ENCODE peak calls at places on chromosomes 4 and X, in four cellular contexts. One of them, this sample, is unnamed.

GRCh38 chr4:99634742-99635360 is 22.8 kb downstream of the C4orf54 start:
- DNase-seq in cardiac fibroblast: no peak
- DNase-seq in CD4-positive, alpha-beta memory T cell: no peak
- DNase-seq in Ammon's horn: no peak
- DNase-seq in this sample: no peak

GRCh38 chrX:43605351-43605750 is 50.7 kb upstream of the MAOA start:
- DNase-seq in cardiac fibroblast: no peak
- DNase-seq in CD4-positive, alpha-beta memory T cell: no peak
- DNase-seq in Ammon's horn: no peak
- DNase-seq in this sample: no peak

GRCh38 chr4:166284221-166284620 is 411.2 kb downstream of the TLL1 start:
- DNase-seq in cardiac fibroblast: no peak
- DNase-seq in CD4-positive, alpha-beta memory T cell: no peak
- DNase-seq in Ammon's horn: no peak
- DNase-seq in this sample: no peak

GRCh38 chr4:26319467-26320158 is 1.2 kb upstream of the RBPJ start:
- DNase-seq in cardiac fibroblast: peak; percentile 100
- DNase-seq in CD4-positive, alpha-beta memory T cell: peak; percentile 98
- DNase-seq in Ammon's horn: peak; percentile 98
- DNase-seq in this sample: peak; percentile 90

GRCh38 chr4:176270669-176271068 is 1.6 kb upstream of the ASB5 start:
- DNase-seq in cardiac fibroblast: peak; percentile 99
- DNase-seq in CD4-positive, alpha-beta memory T cell: no peak
- DNase-seq in Ammon's horn: no peak
- DNase-seq in this sample: no peak

GRCh38 chrX:149683966-149684730 is 27.7 kb upstream of the MAGEA11 start:
- DNase-seq in cardiac fibroblast: no peak
- DNase-seq in CD4-positive, alpha-beta memory T cell: no peak
- DNase-seq in Ammon's horn: no peak
- DNase-seq in this sample: no peak

GRCh38 chr4:3873446-3874415 is 107.5 kb downstream of the ADRA2C start:
- DNase-seq in cardiac fibroblast: no peak
- DNase-seq in CD4-positive, alpha-beta memory T cell: no peak
- DNase-seq in Ammon's horn: no peak
- DNase-seq in this sample: no peak

GRCh38 chrX:10506781-10507180 is 113.6 kb downstream of the MID1 start:
- DNase-seq in cardiac fibroblast: peak; percentile 52
- DNase-seq in CD4-positive, alpha-beta memory T cell: no peak
- DNase-seq in Ammon's horn: no peak
- DNase-seq in this sample: no peak

GRCh38 chrX:21655901-21656586 is 2.1 kb downstream of the KLHL34 start:
- DNase-seq in cardiac fibroblast: no peak
- DNase-seq in CD4-positive, alpha-beta memory T cell: no peak
- DNase-seq in Ammon's horn: no peak
- DNase-seq in this sample: no peak

GRCh38 chr4:4334798-4335520 is 44.9 kb downstream of the ZBTB49 start:
- DNase-seq in cardiac fibroblast: peak; percentile 62
- DNase-seq in CD4-positive, alpha-beta memory T cell: peak; percentile 77
- DNase-seq in Ammon's horn: peak; percentile 57
- DNase-seq in this sample: peak; percentile 27

GRCh38 chrX:101195442-101196173 is 24.0 kb upstream of the DRP2 start:
- DNase-seq in cardiac fibroblast: no peak
- DNase-seq in CD4-positive, alpha-beta memory T cell: no peak
- DNase-seq in Ammon's horn: no peak
- DNase-seq in this sample: no peak

GRCh38 chr4:1398686-1399507 is 7.3 kb downstream of the NKX1-1 start:
- DNase-seq in cardiac fibroblast: no peak
- DNase-seq in CD4-positive, alpha-beta memory T cell: no peak
- DNase-seq in Ammon's horn: no peak
- DNase-seq in this sample: no peak

GRCh38 chr4:38161208-38162113 is 201.3 kb downstream of the PTTG2 start:
- DNase-seq in cardiac fibroblast: peak; percentile 27
- DNase-seq in CD4-positive, alpha-beta memory T cell: no peak
- DNase-seq in Ammon's horn: no peak
- DNase-seq in this sample: no peak

GRCh38 chr4:68079918-68080317 is 49.8 kb downstream of the TMPRSS11F start:
- DNase-seq in cardiac fibroblast: no peak
- DNase-seq in CD4-positive, alpha-beta memory T cell: no peak
- DNase-seq in Ammon's horn: no peak
- DNase-seq in this sample: no peak

GRCh38 chr4:20638825-20639224 is 61.4 kb upstream of the PACRGL start:
- DNase-seq in cardiac fibroblast: no peak
- DNase-seq in CD4-positive, alpha-beta memory T cell: no peak
- DNase-seq in Ammon's horn: no peak
- DNase-seq in this sample: no peak

GRCh38 chrX:68658530-68658929 is 11.1 kb downstream of the STARD8 start:
- DNase-seq in cardiac fibroblast: no peak
- DNase-seq in CD4-positive, alpha-beta memory T cell: no peak
- DNase-seq in Ammon's horn: no peak
- DNase-seq in this sample: no peak

GRCh38 chr4:23788027-23788426 is 101.8 kb downstream of the PPARGC1A start:
- DNase-seq in cardiac fibroblast: no peak
- DNase-seq in CD4-positive, alpha-beta memory T cell: no peak
- DNase-seq in Ammon's horn: no peak
- DNase-seq in this sample: no peak

GRCh38 chrX:92247076-92247475 is 467.9 kb downstream of the PCDH11X start:
- DNase-seq in cardiac fibroblast: peak; percentile 7
- DNase-seq in CD4-positive, alpha-beta memory T cell: no peak
- DNase-seq in Ammon's horn: no peak
- DNase-seq in this sample: no peak

GRCh38 chrX:100368167-100368566 is 41.9 kb downstream of the PCDH19 start:
- DNase-seq in cardiac fibroblast: peak; percentile 11
- DNase-seq in CD4-positive, alpha-beta memory T cell: peak; percentile 2
- DNase-seq in Ammon's horn: no peak
- DNase-seq in this sample: no peak

GRCh38 chr4:81217794-81218193 is 2.8 kb upstream of the PRKG2 start:
- DNase-seq in cardiac fibroblast: no peak
- DNase-seq in CD4-positive, alpha-beta memory T cell: no peak
- DNase-seq in Ammon's horn: no peak
- DNase-seq in this sample: no peak

GRCh38 chrX:7582191-7582590 is 260.8 kb upstream of the VCX start:
- DNase-seq in cardiac fibroblast: no peak
- DNase-seq in CD4-positive, alpha-beta memory T cell: no peak
- DNase-seq in Ammon's horn: peak; percentile 1
- DNase-seq in this sample: no peak

GRCh38 chr4:173794662-173795061 is 264.6 kb upstream of the HAND2 start:
- DNase-seq in cardiac fibroblast: peak; percentile 38
- DNase-seq in CD4-positive, alpha-beta memory T cell: no peak
- DNase-seq in Ammon's horn: no peak
- DNase-seq in this sample: no peak

GRCh38 chr4:156336516-156336915 is 382.9 kb upstream of the CTSO start:
- DNase-seq in cardiac fibroblast: peak; percentile 27
- DNase-seq in CD4-positive, alpha-beta memory T cell: no peak
- DNase-seq in Ammon's horn: no peak
- DNase-seq in this sample: no peak

This sample was measured in KG1.